ENCODE peak calls at places on chromosomes 13 and 19, in six cellular contexts. V is heart left ventricle, W is OCI-LY7, T is IMR-90, J is testis, Z is stomach. M is an unnamed sample.
A peak's percentile ranks its signal among the peaks of the same experiment; 100 is the strongest.

GRCh38 chr13:43663474-43664090 is 123.2 kb downstream of the ENOX1 start:
- DNase-seq in V (no peak), Z (no peak), W (no peak), T (peak; percentile 73), J (no peak), M (no peak)

GRCh38 chr13:49097374-49097773 is 121.7 kb downstream of the FNDC3A start:
- DNase-seq in V (no peak), W (no peak), J (no peak), Z (no peak), T (peak; percentile 85), M (no peak)

GRCh38 chr19:18751571-18751970 is 39.5 kb downstream of the COMP start:
- DNase-seq in V (no peak), T (no peak), W (no peak), J (no peak), Z (no peak), M (no peak)

GRCh38 chr13:51721485-51721884 is 82.5 kb downstream of the DHRS12 start:
- DNase-seq in Z (no peak), J (no peak), V (peak; percentile 74), W (no peak), T (no peak), M (no peak)

GRCh38 chr13:77386880-77387606 is 60.1 kb upstream of the MYCBP2 start:
- DNase-seq in T (peak; percentile 33), W (no peak), J (no peak), V (no peak), Z (no peak), M (no peak)

GRCh38 chr13:30333601-30334000 is 26.2 kb upstream of the KATNAL1 start:
- DNase-seq in J (no peak), V (no peak), Z (no peak), T (no peak), W (peak; percentile 81), M (no peak)

GRCh38 chr13:50594276-50594970 is 249.1 kb downstream of the DLEU7 start:
- DNase-seq in J (no peak), W (peak; percentile 98), V (no peak), Z (no peak), T (no peak), M (no peak)

GRCh38 chr19:30360378-30361106 is 11.6 kb upstream of the ZNF536 start:
- DNase-seq in V (no peak), T (no peak), J (no peak), Z (peak; percentile 3), W (no peak), M (no peak)

GRCh38 chr19:39156891-39157230 is 31.3 kb downstream of the PAK4 start:
- DNase-seq in Z (no peak), W (no peak), T (no peak), J (no peak), V (no peak), M (no peak)
- H3K4me1 ChIP-seq in Z (peaks cover 68% of the 10 kb centered on the region), W (no peaks in the 10 kb centered on the region), T (peaks cover 26% of the 10 kb centered on the region), J (peaks cover 29% of the 10 kb centered on the region), V (no peaks in the 10 kb centered on the region), M (peaks cover 52% of the 10 kb centered on the region)

GRCh38 chr19:24046550-24046949 is 40.4 kb upstream of the ZNF254 start:
- DNase-seq in V (no peak), T (no peak), J (no peak), Z (no peak), W (no peak), M (no peak)

DNA sequence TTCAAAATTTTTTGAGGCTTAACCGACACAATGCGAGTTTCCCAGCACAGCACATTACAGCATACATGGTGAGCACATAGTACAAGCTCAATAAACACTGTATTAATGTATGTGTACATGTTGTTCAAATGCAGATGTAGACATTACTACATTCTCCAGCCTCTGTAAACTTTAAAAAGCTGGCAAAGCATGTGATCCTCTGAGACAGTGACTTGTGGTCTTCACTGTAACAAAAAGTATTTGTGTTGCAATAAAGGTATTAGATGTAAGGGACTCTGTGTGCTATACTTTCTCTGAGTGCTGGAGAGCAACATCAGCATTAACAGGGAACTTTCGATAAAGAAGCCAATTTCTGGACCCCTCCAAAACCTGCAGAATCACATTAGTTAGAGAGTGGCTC is 46.4 kb upstream of the ZNF254 start:
- DNase-seq in Z (no peak), J (no peak), W (no peak), V (no peak), T (no peak), M (no peak)
- H3K4me3 ChIP-seq in Z (no peak overlapping the region), J (no peak overlapping the region), W (no peak overlapping the region), V (no peak overlapping the region), T (no peak overlapping the region), M (no peak overlapping the region)

GRCh38 chr19:10136936-10137335 is 17.2 kb upstream of the EIF3G start:
- DNase-seq in T (no peak), V (no peak), J (no peak), Z (no peak), W (no peak), M (no peak)
- H3K36me3 ChIP-seq in T (peaks cover 77% of the 10 kb centered on the region), V (peaks cover 22% of the 10 kb centered on the region), J (no peaks in the 10 kb centered on the region), Z (peaks cover 100% of the 10 kb centered on the region), W (peaks cover 98% of the 10 kb centered on the region), M (peaks cover 18% of the 10 kb centered on the region)

GRCh38 chr19:13102666-13103584 is at the start of gene LYL1:
- DNase-seq in J (peak; percentile 81), Z (peak; percentile 86), V (peak; percentile 94), W (peak; percentile 88), T (no peak), M (peak; percentile 77)

GRCh38 chr19:13103585-13103923 is 896 bp upstream of the LYL1 start:
- DNase-seq in W (no peak), T (no peak), Z (no peak), V (peak; percentile 26), J (no peak), M (no peak)

GRCh38 chr19:13104848-13105646 is 2.4 kb upstream of the LYL1 start:
- DNase-seq in W (peak; percentile 75), T (no peak), V (no peak), Z (no peak), J (no peak), M (no peak)

GRCh38 chr19:13102416-13102665 is 317 bp downstream of the LYL1 start:
- DNase-seq in Z (no peak), T (no peak), J (no peak), W (no peak), V (no peak), M (no peak)

DNA sequence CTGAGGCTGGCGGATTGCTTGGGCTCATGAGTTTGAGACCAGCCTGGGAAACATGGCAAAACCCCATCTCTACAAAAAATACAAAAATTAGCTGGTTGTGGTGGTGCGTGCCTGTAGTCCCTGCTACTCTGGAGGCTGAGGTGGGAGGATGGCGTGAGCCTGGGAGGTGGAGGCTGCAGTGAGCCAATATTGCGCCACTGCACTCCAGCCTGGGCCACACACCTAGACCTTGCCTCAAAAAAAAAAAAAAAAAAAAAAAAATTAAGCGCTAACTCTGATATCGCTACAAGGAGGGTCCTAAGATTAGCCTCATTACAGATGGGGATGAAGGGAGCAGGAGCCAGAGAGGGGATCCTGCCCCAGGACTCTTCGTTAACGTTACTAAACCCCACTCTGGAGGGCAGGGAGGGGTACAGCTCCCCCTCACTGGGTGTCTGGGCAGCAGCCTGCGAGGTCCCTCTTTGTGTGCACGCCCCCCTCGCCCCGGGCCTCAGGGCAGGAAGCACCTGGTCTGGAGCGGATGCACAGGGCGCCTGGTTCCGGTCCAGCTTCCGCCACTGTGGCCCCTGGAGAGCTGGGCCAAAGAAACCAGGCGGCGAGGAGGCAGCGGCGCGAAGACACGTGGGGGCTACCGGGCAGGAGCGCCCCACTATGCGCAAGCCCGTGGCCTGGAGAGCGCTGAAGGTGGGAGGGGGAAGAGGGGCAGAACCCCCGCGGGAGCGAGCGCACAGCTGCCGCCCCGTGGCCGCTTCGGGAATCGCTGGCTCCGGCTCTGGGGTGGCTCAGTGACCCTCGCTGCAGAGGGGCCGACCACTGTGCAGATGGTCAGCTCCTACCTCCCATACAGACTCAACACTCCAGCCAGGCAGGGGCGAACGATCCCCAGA is 1.5 kb upstream of the LYL1 start:
- DNase-seq in V (peak; percentile 89), W (peak; percentile 96), Z (peak; percentile 45), J (peak; percentile 46), T (no peak), M (peak; percentile 60)
- H3K4me1 ChIP-seq in V (peaks cover 15% of the 10 kb centered on the region), W (peaks cover 62% of the 10 kb centered on the region), Z (peaks cover 24% of the 10 kb centered on the region), J (peaks cover 13% of the 10 kb centered on the region), T (peaks cover 10% of the 10 kb centered on the region), M (peaks cover 18% of the 10 kb centered on the region)

GRCh38 chr19:37928527-37929286 is 21.7 kb downstream of the SIPA1L3 start:
- DNase-seq in Z (no peak), T (no peak), W (peak; percentile 96), J (no peak), V (no peak), M (no peak)
- H3K4me3 ChIP-seq in Z (no peak overlapping the region), T (no peak overlapping the region), W (peak overlapping the region; percentile 58), J (no peak overlapping the region), V (no peak overlapping the region), M (no peak overlapping the region)

DNA sequence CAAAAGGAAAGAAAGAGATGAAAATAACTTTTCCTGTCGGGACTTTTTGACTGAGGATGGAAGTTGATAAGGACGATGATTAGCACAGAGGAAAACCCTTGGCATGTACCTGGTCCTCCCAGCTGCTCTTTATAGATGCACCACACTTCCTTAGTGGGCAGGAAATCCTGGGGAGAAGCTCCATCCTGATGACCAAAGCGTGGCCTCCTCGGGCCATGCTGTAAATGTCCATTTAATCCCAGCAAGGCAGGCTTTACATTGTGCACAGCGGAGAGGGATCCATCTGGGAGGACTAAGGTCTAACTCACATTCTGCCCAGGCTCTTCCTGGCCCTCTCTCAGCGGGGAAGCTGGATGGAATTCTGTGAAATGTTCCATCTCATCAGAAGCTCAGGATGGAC is 113.5 kb downstream of the COL4A2 start:
- DNase-seq in W (no peak), Z (no peak), J (no peak), T (no peak), V (no peak), M (no peak)
- H3K36me3 ChIP-seq in W (no peaks in the 10 kb centered on the region), Z (no peaks in the 10 kb centered on the region), J (no peaks in the 10 kb centered on the region), T (peaks cover 46% of the 10 kb centered on the region), V (peaks cover 7% of the 10 kb centered on the region), M (peaks cover 9% of the 10 kb centered on the region)

GRCh38 chr19:16336571-16336970 is 11.9 kb downstream of the KLF2 start:
- DNase-seq in V (no peak), W (no peak), J (no peak), T (peak; percentile 65), Z (no peak), M (no peak)
- H3K4me1 ChIP-seq in V (peaks cover 24% of the 10 kb centered on the region), W (peaks cover 26% of the 10 kb centered on the region), J (peaks cover 10% of the 10 kb centered on the region), T (peaks cover 18% of the 10 kb centered on the region), Z (peaks cover 8% of the 10 kb centered on the region), M (peaks cover 14% of the 10 kb centered on the region)

M was measured in lung.